ENCODE peak calls at places on chromosomes 6 and 20, in five cellular contexts. C, A, V, H and E are unnamed samples.

GRCh38 chr6:34512738-34513115 is 43.4 kb downstream of the SPDEF start:
- DNase-seq in C (no peak), A (no peak), V (no peak), H (no peak), E (no peak)

GRCh38 chr20:53902968-53903651 is 167.3 kb downstream of the BCAS1 start:
- DNase-seq in C (no peak), A (no peak), V (no peak), H (no peak), E (no peak)

GRCh38 chr20:51190783-51191180 is 167.9 kb upstream of the KCNG1 start:
- DNase-seq in C (no peak), A (no peak), V (no peak), H (peak), E (no peak)

GRCh38 chr20:24672886-24673677 is 203.7 kb downstream of the SYNDIG1 start:
- DNase-seq in C (no peak), A (no peak), V (no peak), H (peak), E (no peak)

GRCh38 chr20:3328501-3328900 is 79.0 kb downstream of the DNAAF9 start:
- DNase-seq in C (no peak), A (no peak), V (no peak), H (no peak), E (no peak)

GRCh38 chr6:16132909-16133308 is 4.0 kb downstream of the MYLIP start:
- DNase-seq in C (peak), A (no peak), V (no peak), H (no peak), E (no peak)

GRCh38 chr6:91137286-91137685 is 550.4 kb upstream of the MAP3K7 start:
- DNase-seq in C (no peak), A (no peak), V (no peak), H (no peak), E (no peak)

GRCh38 chr20:43003318-43003928 is 186.3 kb downstream of the PTPRT start:
- DNase-seq in C (no peak), A (no peak), V (no peak), H (no peak), E (no peak)

GRCh38 chr20:63260943-63261807 is 6.9 kb upstream of the NKAIN4 start:
- DNase-seq in C (peak), A (no peak), V (no peak), H (no peak), E (no peak)

GRCh38 chr20:44394520-44395182 is 39.2 kb downstream of the HNF4A start:
- DNase-seq in C (peak), A (no peak), V (no peak), H (peak), E (no peak)

GRCh38 chr6:110548124-110548847 is 71.9 kb upstream of the SLC22A16 start:
- DNase-seq in C (no peak), A (no peak), V (no peak), H (no peak), E (no peak)

GRCh38 chr6:97401533-97401932 is 118.5 kb upstream of the MMS22L start:
- DNase-seq in C (no peak), A (peak), V (no peak), H (peak), E (no peak)

GRCh38 chr6:44404715-44405099 is 17.2 kb downstream of the CDC5L start:
- DNase-seq in C (no peak), A (no peak), V (no peak), H (no peak), E (no peak)

GRCh38 chr6:84035484-84035883 is 1.9 kb downstream of the MRAP2 start:
- DNase-seq in C (no peak), A (no peak), V (no peak), H (no peak), E (no peak)

GRCh38 chr20:4666001-4666470 is 55.7 kb upstream of the PRND start:
- DNase-seq in C (no peak), A (peak), V (no peak), H (peak), E (peak)

GRCh38 chr6:43471399-43471798 is 6.0 kb upstream of the TJAP1 start:
- DNase-seq in C (no peak), A (no peak), V (no peak), H (no peak), E (no peak)

GRCh38 chr6:142902636-142903053 is 42.3 kb downstream of the HIVEP2 start:
- DNase-seq in C (peak), A (peak), V (peak), H (peak), E (peak)

GRCh38 chr6:91477688-91478087 is 890.8 kb upstream of the MAP3K7 start:
- DNase-seq in C (no peak), A (no peak), V (no peak), H (no peak), E (no peak)

GRCh38 chr6:32436995-32437836 is 2.5 kb upstream of the HLA-DRA start:
- DNase-seq in C (no peak), A (peak), V (no peak), H (peak), E (no peak)

GRCh38 chr6:89250239-89250638 is 33.1 kb upstream of the GABRR1 start:
- DNase-seq in C (no peak), A (no peak), V (no peak), H (no peak), E (no peak)

GRCh38 chr6:41332842-41333736 is 2.3 kb upstream of the NCR2 start:
- DNase-seq in C (no peak), A (no peak), V (no peak), H (no peak), E (no peak)

GRCh38 chr6:33314515-33314942 is 651 bp upstream of the TAPBP start:
- DNase-seq in C (peak), A (peak), V (peak), H (peak), E (peak)

GRCh38 chr6:80605165-80605989 is 498.9 kb downstream of the BCKDHB start:
- DNase-seq in C (peak), A (peak), V (no peak), H (peak), E (peak)

GRCh38 chr6:131038612-131039344 is 24.3 kb downstream of the EPB41L2 start:
- DNase-seq in C (no peak), A (peak), V (no peak), H (no peak), E (no peak)

GRCh38 chr20:35641743-35642142 is 23.0 kb downstream of the CPNE1 start:
- DNase-seq in C (no peak), A (no peak), V (no peak), H (no peak), E (no peak)

GRCh38 chr6:137416376-137417109 is 77.7 kb downstream of the OLIG3 start:
- DNase-seq in C (peak), A (no peak), V (no peak), H (peak), E (no peak)

GRCh38 chr6:11447265-11447664 is 90.3 kb upstream of the TMEM170B start:
- DNase-seq in C (no peak), A (no peak), V (no peak), H (no peak), E (no peak)

GRCh38 chr20:51505566-51505965 is 37.0 kb downstream of the NFATC2 start:
- DNase-seq in C (no peak), A (no peak), V (no peak), H (no peak), E (no peak)

GRCh38 chr20:13336308-13337089 is 115.4 kb downstream of the ISM1 start:
- DNase-seq in C (peak), A (no peak), V (no peak), H (no peak), E (no peak)

GRCh38 chr6:170102038-170102437 is 188.8 kb downstream of the DLL1 start:
- DNase-seq in C (no peak), A (no peak), V (no peak), H (no peak), E (no peak)

GRCh38 chr6:143950874-143951273 is 57.2 kb downstream of the PLAGL1 start:
- DNase-seq in C (peak), A (no peak), V (no peak), H (no peak), E (peak)

GRCh38 chr6:63644668-63645326 is 9.2 kb downstream of the PHF3 start:
- DNase-seq in C (no peak), A (peak), V (no peak), H (peak), E (no peak)

GRCh38 chr6:151428336-151428735 is 23.6 kb downstream of the RMND1 start:
- DNase-seq in C (no peak), A (no peak), V (no peak), H (no peak), E (no peak)

GRCh38 chr6:15020114-15020770 is 225.6 kb upstream of the JARID2 start:
- DNase-seq in C (no peak), A (no peak), V (no peak), H (no peak), E (no peak)

GRCh38 chr6:15023448-15023847 is 222.4 kb upstream of the JARID2 start:
- DNase-seq in C (no peak), A (no peak), V (no peak), H (no peak), E (no peak)

GRCh38 chr6:15017803-15018202 is 228.1 kb upstream of the JARID2 start:
- DNase-seq in C (no peak), A (no peak), V (no peak), H (no peak), E (no peak)

GRCh38 chr6:15017251-15017650 is 228.6 kb upstream of the JARID2 start:
- DNase-seq in C (peak), A (no peak), V (no peak), H (peak), E (no peak)

DNA sequence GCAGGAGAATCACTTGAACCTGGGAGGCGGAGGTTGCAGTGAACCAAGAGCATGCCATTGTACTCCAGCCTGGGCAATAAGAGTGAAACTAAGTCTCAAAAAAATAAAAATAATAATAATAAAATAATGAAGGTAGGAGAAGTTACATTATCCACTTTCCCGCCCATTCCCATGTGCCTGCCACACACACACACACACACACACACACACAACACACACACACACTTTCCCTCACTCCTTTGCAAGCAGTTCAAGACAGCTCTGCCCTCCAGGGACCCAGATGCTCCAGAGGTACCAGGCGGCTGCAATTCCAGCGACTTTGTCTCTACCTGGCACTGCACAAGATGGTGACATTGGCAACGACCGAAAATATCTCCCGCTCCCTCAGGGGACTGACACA is 224.8 kb upstream of the JARID2 start:
- DNase-seq in C (no peak), A (no peak), V (no peak), H (no peak), E (no peak)
- H3K4me3 ChIP-seq in C (no peak), A (no peak), V (no peak), H (no peak), E (no peak)

GRCh38 chr6:118394106-118394505 is 154.0 kb upstream of the PLN start:
- DNase-seq in C (no peak), A (no peak), V (no peak), H (no peak), E (no peak)

GRCh38 chr6:118387921-118388701 is 160.0 kb upstream of the PLN start:
- DNase-seq in C (no peak), A (peak), V (no peak), H (peak), E (no peak)

GRCh38 chr6:118386975-118387374 is 161.1 kb upstream of the PLN start:
- DNase-seq in C (no peak), A (no peak), V (no peak), H (no peak), E (no peak)

GRCh38 chr6:118391086-118391485 is 157.0 kb upstream of the PLN start:
- DNase-seq in C (no peak), A (no peak), V (no peak), H (no peak), E (no peak)
- H3K4me3 ChIP-seq in C (no peak), A (no peak), V (no peak), H (no peak), E (no peak)

GRCh38 chr6:117494283-117494682 is 11.8 kb downstream of the DCBLD1 start:
- DNase-seq in C (no peak), A (peak), V (no peak), H (peak), E (peak)
- H3K4me3 ChIP-seq in C (no peak), A (no peak), V (no peak), H (no peak), E (no peak)

DNA sequence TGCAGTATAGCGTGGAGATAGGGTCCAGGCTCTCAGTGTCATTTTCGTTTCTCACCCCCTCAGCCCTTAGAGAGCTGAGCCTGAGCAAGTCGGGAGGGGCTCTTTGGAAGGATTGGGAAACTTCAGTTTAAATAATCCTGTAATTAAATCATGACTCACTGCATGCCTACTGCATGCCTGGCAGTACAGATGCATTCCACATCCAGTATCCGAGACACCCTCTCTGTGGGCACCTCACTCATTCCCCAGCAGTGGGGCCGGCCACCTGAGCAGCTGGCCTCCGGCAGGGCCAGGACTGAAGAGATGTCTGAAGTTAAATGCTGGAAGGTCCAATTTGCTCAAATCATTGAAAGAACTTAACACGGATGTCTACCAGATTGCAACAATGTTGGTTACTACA is 316.6 kb downstream of the THBS2 start:
- DNase-seq in C (no peak), A (no peak), V (no peak), H (no peak), E (no peak)
- H3K4me3 ChIP-seq in C (no peak), A (no peak), V (no peak), H (no peak), E (no peak)

GRCh38 chr6:138654715-138655634 is 118.6 kb upstream of the CCDC28A start:
- DNase-seq in C (no peak), A (peak), V (no peak), H (peak), E (no peak)
- H3K4me3 ChIP-seq in C (no peak), A (no peak), V (no peak), H (no peak), E (no peak)

GRCh38 chr20:33104336-33104735 is 24.9 kb downstream of the BPIFB4 start:
- DNase-seq in C (no peak), A (no peak), V (no peak), H (no peak), E (no peak)

GRCh38 chr20:33099842-33100538 is 20.5 kb downstream of the BPIFB4 start:
- DNase-seq in C (no peak), A (no peak), V (no peak), H (no peak), E (no peak)

GRCh38 chr20:33108641-33109040 is 29.2 kb downstream of the BPIFB4 start:
- DNase-seq in C (no peak), A (no peak), V (no peak), H (no peak), E (no peak)

GRCh38 chr20:33105336-33105924 is 26.0 kb downstream of the BPIFB4 start:
- DNase-seq in C (no peak), A (no peak), V (no peak), H (peak), E (no peak)

DNA sequence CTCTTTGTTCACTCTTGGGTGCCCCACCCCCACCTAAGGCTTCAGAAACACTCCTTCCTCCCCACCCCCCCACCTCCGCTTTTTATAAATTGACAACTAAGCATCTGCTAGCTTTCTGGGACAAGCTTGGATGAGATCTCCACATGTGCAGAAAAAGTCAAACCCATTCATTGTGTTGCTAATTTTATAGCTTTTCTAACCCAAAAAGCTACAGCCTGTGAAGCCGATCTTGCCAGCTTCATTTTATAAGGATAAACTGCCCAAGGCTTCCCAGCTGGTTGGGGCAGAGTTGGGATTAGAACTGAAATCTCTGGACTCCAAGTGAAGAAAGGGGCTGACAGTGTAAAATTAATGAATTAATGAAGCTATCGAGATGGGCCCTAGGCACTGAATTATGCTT is 24.1 kb downstream of the BPIFB4 start:
- DNase-seq in C (no peak), A (no peak), V (no peak), H (no peak), E (no peak)
- H3K4me3 ChIP-seq in C (no peak), A (no peak), V (no peak), H (no peak), E (no peak)

GRCh38 chr6:117373211-117373813 is 52.4 kb downstream of the ROS1 start:
- DNase-seq in C (no peak), A (no peak), V (peak), H (no peak), E (no peak)
- H3K4me3 ChIP-seq in C (no peak), A (no peak), V (no peak), H (no peak), E (no peak)